ENCODE peak calls at places on chromosomes 4 and X, in nine cellular contexts. One of them, this sample, is unnamed.

GRCh38 chrX:153851981-153852380 is 21.6 kb upstream of the PDZD4 start:
- DNase-seq in astrocyte of the spinal cord: no peak
- DNase-seq in nucleus accumbens: no peak
- DNase-seq in NCI-H1105: no peak
- DNase-seq in naive B cell: no peak
- DNase-seq in NCI-H1092: no peak
- DNase-seq in globus pallidus: no peak
- DNase-seq in AG08395: no peak
- DNase-seq in GM06990: no peak
- DNase-seq in this sample: no peak

GRCh38 chr4:25552580-25553271 is 102.9 kb upstream of the SLC34A2 start:
- DNase-seq in astrocyte of the spinal cord: no peak
- DNase-seq in nucleus accumbens: peak
- DNase-seq in NCI-H1105: no peak
- DNase-seq in naive B cell: no peak
- DNase-seq in NCI-H1092: no peak
- DNase-seq in globus pallidus: peak
- DNase-seq in AG08395: no peak
- DNase-seq in GM06990: no peak
- DNase-seq in this sample: no peak

GRCh38 chr4:181968371-181968770 is 274.8 kb upstream of the TENM3 start:
- DNase-seq in astrocyte of the spinal cord: peak
- DNase-seq in nucleus accumbens: no peak
- DNase-seq in NCI-H1105: no peak
- DNase-seq in naive B cell: no peak
- DNase-seq in NCI-H1092: no peak
- DNase-seq in globus pallidus: no peak
- DNase-seq in AG08395: peak
- DNase-seq in GM06990: no peak
- DNase-seq in this sample: no peak

GRCh38 chr4:104491396-104491821 is 3.3 kb downstream of the CXXC4 start:
- DNase-seq in astrocyte of the spinal cord: peak
- DNase-seq in nucleus accumbens: no peak
- DNase-seq in NCI-H1105: no peak
- DNase-seq in naive B cell: no peak
- DNase-seq in NCI-H1092: no peak
- DNase-seq in globus pallidus: peak
- DNase-seq in AG08395: peak
- DNase-seq in GM06990: peak
- DNase-seq in this sample: peak

GRCh38 chr4:83232087-83232486 is 52.5 kb downstream of the COQ2 start:
- DNase-seq in astrocyte of the spinal cord: no peak
- DNase-seq in nucleus accumbens: no peak
- DNase-seq in NCI-H1105: no peak
- DNase-seq in naive B cell: no peak
- DNase-seq in NCI-H1092: no peak
- DNase-seq in globus pallidus: no peak
- DNase-seq in AG08395: peak
- DNase-seq in GM06990: no peak
- DNase-seq in this sample: no peak

GRCh38 chrX:40009462-40009851 is 88.3 kb downstream of the BCOR start:
- DNase-seq in astrocyte of the spinal cord: no peak
- DNase-seq in nucleus accumbens: no peak
- DNase-seq in NCI-H1105: no peak
- DNase-seq in naive B cell: no peak
- DNase-seq in NCI-H1092: peak
- DNase-seq in globus pallidus: no peak
- DNase-seq in AG08395: no peak
- DNase-seq in GM06990: no peak
- DNase-seq in this sample: no peak

GRCh38 chrX:24207826-24208225 is 58.3 kb downstream of the ZFX start:
- DNase-seq in astrocyte of the spinal cord: peak
- DNase-seq in nucleus accumbens: no peak
- DNase-seq in NCI-H1105: no peak
- DNase-seq in naive B cell: no peak
- DNase-seq in NCI-H1092: no peak
- DNase-seq in globus pallidus: no peak
- DNase-seq in AG08395: no peak
- DNase-seq in GM06990: no peak
- DNase-seq in this sample: no peak

GRCh38 chrX:1763294-1763693 is 148.4 kb downstream of the ASMT start:
- DNase-seq in astrocyte of the spinal cord: no peak
- DNase-seq in nucleus accumbens: no peak
- DNase-seq in NCI-H1105: no peak
- DNase-seq in naive B cell: no peak
- DNase-seq in NCI-H1092: no peak
- DNase-seq in globus pallidus: no peak
- DNase-seq in AG08395: no peak
- DNase-seq in GM06990: no peak
- DNase-seq in this sample: no peak

GRCh38 chrX:49627030-49627777 is 28.4 kb downstream of the GAGE1 start:
- DNase-seq in astrocyte of the spinal cord: no peak
- DNase-seq in nucleus accumbens: no peak
- DNase-seq in NCI-H1105: no peak
- DNase-seq in naive B cell: no peak
- DNase-seq in NCI-H1092: no peak
- DNase-seq in globus pallidus: no peak
- DNase-seq in AG08395: no peak
- DNase-seq in GM06990: peak
- DNase-seq in this sample: no peak

GRCh38 chrX:1086444-1087409 is 125.7 kb downstream of the CRLF2 start:
- DNase-seq in astrocyte of the spinal cord: no peak
- DNase-seq in nucleus accumbens: no peak
- DNase-seq in NCI-H1105: no peak
- DNase-seq in naive B cell: no peak
- DNase-seq in NCI-H1092: no peak
- DNase-seq in globus pallidus: no peak
- DNase-seq in AG08395: no peak
- DNase-seq in GM06990: no peak
- DNase-seq in this sample: no peak

GRCh38 chr4:13559414-13559813 is 15.1 kb upstream of the NKX3-2 start:
- DNase-seq in astrocyte of the spinal cord: peak
- DNase-seq in nucleus accumbens: no peak
- DNase-seq in NCI-H1105: no peak
- DNase-seq in naive B cell: no peak
- DNase-seq in NCI-H1092: no peak
- DNase-seq in globus pallidus: no peak
- DNase-seq in AG08395: peak
- DNase-seq in GM06990: no peak
- DNase-seq in this sample: no peak

GRCh38 chr4:39664828-39665731 is 26.4 kb upstream of the SMIM14 start:
- DNase-seq in astrocyte of the spinal cord: peak
- DNase-seq in nucleus accumbens: no peak
- DNase-seq in NCI-H1105: no peak
- DNase-seq in naive B cell: no peak
- DNase-seq in NCI-H1092: no peak
- DNase-seq in globus pallidus: no peak
- DNase-seq in AG08395: peak
- DNase-seq in GM06990: no peak
- DNase-seq in this sample: no peak

GRCh38 chr4:145234086-145234694 is 53.8 kb upstream of the OTUD4 start:
- DNase-seq in astrocyte of the spinal cord: peak
- DNase-seq in nucleus accumbens: no peak
- DNase-seq in NCI-H1105: peak
- DNase-seq in naive B cell: peak
- DNase-seq in NCI-H1092: peak
- DNase-seq in globus pallidus: peak
- DNase-seq in AG08395: peak
- DNase-seq in GM06990: peak
- DNase-seq in this sample: peak

GRCh38 chrX:108250654-108251579 is 159.3 kb downstream of the ATG4A start:
- DNase-seq in astrocyte of the spinal cord: no peak
- DNase-seq in nucleus accumbens: no peak
- DNase-seq in NCI-H1105: no peak
- DNase-seq in naive B cell: no peak
- DNase-seq in NCI-H1092: no peak
- DNase-seq in globus pallidus: no peak
- DNase-seq in AG08395: no peak
- DNase-seq in GM06990: no peak
- DNase-seq in this sample: no peak

GRCh38 chr4:60134106-60134505 is 1066.0 kb upstream of the ADGRL3 start:
- DNase-seq in astrocyte of the spinal cord: peak
- DNase-seq in nucleus accumbens: no peak
- DNase-seq in NCI-H1105: no peak
- DNase-seq in naive B cell: no peak
- DNase-seq in NCI-H1092: no peak
- DNase-seq in globus pallidus: no peak
- DNase-seq in AG08395: no peak
- DNase-seq in GM06990: no peak
- DNase-seq in this sample: no peak

GRCh38 chrX:119541188-119541587 is 24.0 kb downstream of the STEEP1 start:
- DNase-seq in astrocyte of the spinal cord: peak
- DNase-seq in nucleus accumbens: no peak
- DNase-seq in NCI-H1105: no peak
- DNase-seq in naive B cell: no peak
- DNase-seq in NCI-H1092: no peak
- DNase-seq in globus pallidus: no peak
- DNase-seq in AG08395: peak
- DNase-seq in GM06990: no peak
- DNase-seq in this sample: no peak

GRCh38 chrX:53395605-53396298 is 26.7 kb downstream of the SMC1A start:
- DNase-seq in astrocyte of the spinal cord: no peak
- DNase-seq in nucleus accumbens: no peak
- DNase-seq in NCI-H1105: no peak
- DNase-seq in naive B cell: no peak
- DNase-seq in NCI-H1092: no peak
- DNase-seq in globus pallidus: no peak
- DNase-seq in AG08395: no peak
- DNase-seq in GM06990: no peak
- DNase-seq in this sample: no peak

GRCh38 chrX:10159069-10159468 is 2.3 kb downstream of the CLCN4 start:
- DNase-seq in astrocyte of the spinal cord: no peak
- DNase-seq in nucleus accumbens: no peak
- DNase-seq in NCI-H1105: no peak
- DNase-seq in naive B cell: no peak
- DNase-seq in NCI-H1092: no peak
- DNase-seq in globus pallidus: peak
- DNase-seq in AG08395: no peak
- DNase-seq in GM06990: no peak
- DNase-seq in this sample: no peak

GRCh38 chrX:19046343-19047215 is 62.7 kb upstream of the PHKA2 start:
- DNase-seq in astrocyte of the spinal cord: peak
- DNase-seq in nucleus accumbens: no peak
- DNase-seq in NCI-H1105: no peak
- DNase-seq in naive B cell: no peak
- DNase-seq in NCI-H1092: no peak
- DNase-seq in globus pallidus: no peak
- DNase-seq in AG08395: peak
- DNase-seq in GM06990: no peak
- DNase-seq in this sample: no peak

GRCh38 chr4:6689506-6689960 is 4.1 kb upstream of the S100P start:
- DNase-seq in astrocyte of the spinal cord: no peak
- DNase-seq in nucleus accumbens: no peak
- DNase-seq in NCI-H1105: no peak
- DNase-seq in naive B cell: no peak
- DNase-seq in NCI-H1092: no peak
- DNase-seq in globus pallidus: no peak
- DNase-seq in AG08395: no peak
- DNase-seq in GM06990: no peak
- DNase-seq in this sample: no peak

GRCh38 chr4:151169900-151170299 is 70.5 kb downstream of the RPS3A start:
- DNase-seq in astrocyte of the spinal cord: peak
- DNase-seq in nucleus accumbens: no peak
- DNase-seq in NCI-H1105: no peak
- DNase-seq in naive B cell: no peak
- DNase-seq in NCI-H1092: no peak
- DNase-seq in globus pallidus: no peak
- DNase-seq in AG08395: no peak
- DNase-seq in GM06990: no peak
- DNase-seq in this sample: no peak

GRCh38 chr4:106717094-106717493 is 319.0 kb downstream of the DKK2 start:
- DNase-seq in astrocyte of the spinal cord: peak
- DNase-seq in nucleus accumbens: no peak
- DNase-seq in NCI-H1105: no peak
- DNase-seq in naive B cell: no peak
- DNase-seq in NCI-H1092: no peak
- DNase-seq in globus pallidus: no peak
- DNase-seq in AG08395: peak
- DNase-seq in GM06990: no peak
- DNase-seq in this sample: no peak

GRCh38 chr4:24927039-24927438 is 14.2 kb upstream of the CCDC149 start:
- DNase-seq in astrocyte of the spinal cord: no peak
- DNase-seq in nucleus accumbens: no peak
- DNase-seq in NCI-H1105: no peak
- DNase-seq in naive B cell: no peak
- DNase-seq in NCI-H1092: no peak
- DNase-seq in globus pallidus: no peak
- DNase-seq in AG08395: no peak
- DNase-seq in GM06990: no peak
- DNase-seq in this sample: no peak

GRCh38 chr4:40749717-40750460 is at the start of gene NSUN7:
- DNase-seq in astrocyte of the spinal cord: peak
- DNase-seq in nucleus accumbens: no peak
- DNase-seq in NCI-H1105: peak
- DNase-seq in naive B cell: peak
- DNase-seq in NCI-H1092: peak
- DNase-seq in globus pallidus: no peak
- DNase-seq in AG08395: no peak
- DNase-seq in GM06990: peak
- DNase-seq in this sample: peak

GRCh38 chr4:85452073-85452764 is 22.7 kb upstream of the ARHGAP24 start:
- DNase-seq in astrocyte of the spinal cord: no peak
- DNase-seq in nucleus accumbens: no peak
- DNase-seq in NCI-H1105: no peak
- DNase-seq in naive B cell: no peak
- DNase-seq in NCI-H1092: no peak
- DNase-seq in globus pallidus: no peak
- DNase-seq in AG08395: no peak
- DNase-seq in GM06990: no peak
- DNase-seq in this sample: no peak

GRCh38 chr4:76562161-76562560 is 127.1 kb downstream of the SHROOM3 start:
- DNase-seq in astrocyte of the spinal cord: peak
- DNase-seq in nucleus accumbens: no peak
- DNase-seq in NCI-H1105: no peak
- DNase-seq in naive B cell: no peak
- DNase-seq in NCI-H1092: no peak
- DNase-seq in globus pallidus: no peak
- DNase-seq in AG08395: peak
- DNase-seq in GM06990: no peak
- DNase-seq in this sample: no peak

GRCh38 chr4:178681871-178682270 is 1239.6 kb upstream of the AGA start:
- DNase-seq in astrocyte of the spinal cord: no peak
- DNase-seq in nucleus accumbens: no peak
- DNase-seq in NCI-H1105: no peak
- DNase-seq in naive B cell: no peak
- DNase-seq in NCI-H1092: no peak
- DNase-seq in globus pallidus: peak
- DNase-seq in AG08395: no peak
- DNase-seq in GM06990: no peak
- DNase-seq in this sample: no peak

GRCh38 chr4:185504098-185505047 is 30.9 kb downstream of the PDLIM3 start:
- DNase-seq in astrocyte of the spinal cord: peak
- DNase-seq in nucleus accumbens: no peak
- DNase-seq in NCI-H1105: no peak
- DNase-seq in naive B cell: no peak
- DNase-seq in NCI-H1092: no peak
- DNase-seq in globus pallidus: no peak
- DNase-seq in AG08395: peak
- DNase-seq in GM06990: no peak
- DNase-seq in this sample: no peak

GRCh38 chrX:1468250-1468772 is 15.6 kb upstream of the ASMTL start:
- DNase-seq in astrocyte of the spinal cord: peak
- DNase-seq in nucleus accumbens: no peak
- DNase-seq in NCI-H1105: no peak
- DNase-seq in naive B cell: peak
- DNase-seq in NCI-H1092: no peak
- DNase-seq in globus pallidus: no peak
- DNase-seq in AG08395: peak
- DNase-seq in GM06990: peak
- DNase-seq in this sample: peak

GRCh38 chr4:128854433-128854832 is 44.9 kb downstream of the JADE1 start:
- DNase-seq in astrocyte of the spinal cord: peak
- DNase-seq in nucleus accumbens: no peak
- DNase-seq in NCI-H1105: no peak
- DNase-seq in naive B cell: no peak
- DNase-seq in NCI-H1092: no peak
- DNase-seq in globus pallidus: no peak
- DNase-seq in AG08395: peak
- DNase-seq in GM06990: no peak
- DNase-seq in this sample: peak

GRCh38 chr4:72136429-72136828 is 104.6 kb downstream of the NPFFR2 start:
- DNase-seq in astrocyte of the spinal cord: no peak
- DNase-seq in nucleus accumbens: no peak
- DNase-seq in NCI-H1105: no peak
- DNase-seq in naive B cell: no peak
- DNase-seq in NCI-H1092: no peak
- DNase-seq in globus pallidus: no peak
- DNase-seq in AG08395: no peak
- DNase-seq in GM06990: no peak
- DNase-seq in this sample: no peak

This sample was measured in GM10248.